ENCODE peak calls at places on chromosome 11, in five cellular contexts. N is activated naive CD8-positive, alpha-beta T cell treated with anti-CD3 and anti-CD28 coated beads, Interleukin-2, amount 50 U/mL, for 24 hours; S is activated T-cell treated with anti-CD3 and anti-CD28 coated beads for 48 hours; R is CD8-positive, alpha-beta T cell; O is germinal center. V is an unnamed sample.

GRCh38 chr11:132644511-132644910 is 887.8 kb downstream of the OPCML start:
- DNase-seq in S (no peak), R (no peak), N (no peak), O (no peak), V (no peak)

GRCh38 chr11:30254307-30255298 is 23.8 kb downstream of the FSHB start:
- DNase-seq in S (no peak), R (no peak), O (no peak), N (no peak), V (no peak)

GRCh38 chr11:75264971-75265370 is 24.4 kb downstream of the TPBGL start:
- DNase-seq in O (no peak), N (no peak), S (no peak), R (no peak), V (no peak)

GRCh38 chr11:5719703-5720495 is 16.3 kb upstream of the OR56B1 start:
- DNase-seq in O (no peak), S (no peak), R (no peak), N (no peak), V (no peak)

GRCh38 chr11:61897387-61898246 is 6.3 kb upstream of the FADS3 start:
- DNase-seq in O (peak), R (peak), S (peak), N (peak), V (no peak)

GRCh38 chr11:11985016-11985715 is 23.3 kb downstream of the DKK3 start:
- DNase-seq in N (no peak), O (no peak), R (no peak), S (no peak), V (peak)

GRCh38 chr11:114026355-114026754 is 33.2 kb upstream of the ZBTB16 start:
- DNase-seq in O (no peak), N (peak), R (peak), S (no peak), V (no peak)

GRCh38 chr11:12921580-12922157 is 87.4 kb upstream of the RASSF10 start:
- DNase-seq in R (no peak), O (no peak), S (no peak), N (no peak), V (no peak)

GRCh38 chr11:19605500-19606371 is 106.9 kb upstream of the NAV2 start:
- DNase-seq in R (no peak), S (no peak), O (no peak), N (no peak), V (no peak)

GRCh38 chr11:129881570-129882170 is 13.7 kb downstream of the NFRKB start:
- DNase-seq in R (peak), O (peak), S (peak), N (peak), V (no peak)

GRCh38 chr11:111299111-111300026 is 1.0 kb downstream of the POU2AF3 start:
- DNase-seq in O (peak), S (no peak), N (peak), R (no peak), V (no peak)

V was measured in BJ.